ENCODE peak calls at places on chromosomes 6 and 20, in four cellular contexts. One of them, this sample, is unnamed.

GRCh38 chr20:60649541-60649940 is 602.5 kb upstream of the CDH4 start:
- DNase-seq in cardiac muscle cell: no peak
- DNase-seq in Peyer's patch: no peak
- DNase-seq in heart left ventricle: no peak
- DNase-seq in this sample: no peak

GRCh38 chr6:57173056-57173885 is 1.1 kb downstream of the BAG2 start:
- DNase-seq in cardiac muscle cell: peak; percentile 54
- DNase-seq in heart left ventricle: no peak
- DNase-seq in Peyer's patch: no peak
- DNase-seq in this sample: peak; percentile 30

GRCh38 chr6:142944126-142945066 is 580 bp downstream of the HIVEP2 start:
- DNase-seq in heart left ventricle: peak; percentile 90
- DNase-seq in cardiac muscle cell: peak; percentile 96
- DNase-seq in Peyer's patch: peak; percentile 81
- DNase-seq in this sample: peak; percentile 86

GRCh38 chr20:645318-646106 is 7.5 kb downstream of the SRXN1 start:
- DNase-seq in Peyer's patch: peak; percentile 85
- DNase-seq in heart left ventricle: peak; percentile 89
- DNase-seq in cardiac muscle cell: peak; percentile 75
- DNase-seq in this sample: peak; percentile 82

GRCh38 chr6:38161331-38161730 is 341.8 kb downstream of the ZFAND3 start:
- DNase-seq in Peyer's patch: peak; percentile 39
- DNase-seq in cardiac muscle cell: no peak
- DNase-seq in heart left ventricle: no peak
- DNase-seq in this sample: no peak

GRCh38 chr6:27139753-27140522 is 107.6 kb upstream of the PRSS16 start:
- DNase-seq in cardiac muscle cell: peak; percentile 30
- DNase-seq in heart left ventricle: no peak
- DNase-seq in Peyer's patch: no peak
- DNase-seq in this sample: peak; percentile 41

GRCh38 chr6:134674562-134674961 is 275.3 kb downstream of the ALDH8A1 start:
- DNase-seq in cardiac muscle cell: no peak
- DNase-seq in Peyer's patch: no peak
- DNase-seq in heart left ventricle: no peak
- DNase-seq in this sample: no peak

GRCh38 chr6:152459245-152459644 is 177.9 kb downstream of the SYNE1 start:
- DNase-seq in Peyer's patch: no peak
- DNase-seq in cardiac muscle cell: no peak
- DNase-seq in heart left ventricle: no peak
- DNase-seq in this sample: no peak

GRCh38 chr6:148509789-148510581 is 167.3 kb downstream of the SASH1 start:
- DNase-seq in Peyer's patch: no peak
- DNase-seq in heart left ventricle: no peak
- DNase-seq in cardiac muscle cell: peak; percentile 96
- DNase-seq in this sample: no peak

GRCh38 chr6:137044366-137045220 is at the start of gene IL20RA:
- DNase-seq in heart left ventricle: peak; percentile 64
- DNase-seq in cardiac muscle cell: peak; percentile 15
- DNase-seq in Peyer's patch: peak; percentile 71
- DNase-seq in this sample: peak; percentile 30

GRCh38 chr20:33925867-33926266 is 67.8 kb upstream of the RALY start:
- DNase-seq in cardiac muscle cell: no peak
- DNase-seq in heart left ventricle: no peak
- DNase-seq in Peyer's patch: no peak
- DNase-seq in this sample: no peak

GRCh38 chr6:113343940-113344339 is 513.2 kb upstream of the MARCKS start:
- DNase-seq in cardiac muscle cell: no peak
- DNase-seq in Peyer's patch: no peak
- DNase-seq in heart left ventricle: no peak
- DNase-seq in this sample: no peak

GRCh38 chr20:42981258-42981657 is 208.4 kb downstream of the PTPRT start:
- DNase-seq in heart left ventricle: no peak
- DNase-seq in Peyer's patch: no peak
- DNase-seq in cardiac muscle cell: no peak
- DNase-seq in this sample: no peak

GRCh38 chr6:11208267-11208666 is 24.2 kb downstream of the NEDD9 start:
- DNase-seq in Peyer's patch: no peak
- DNase-seq in cardiac muscle cell: no peak
- DNase-seq in heart left ventricle: no peak
- DNase-seq in this sample: no peak

GRCh38 chr6:30979076-30979475 is 4.4 kb upstream of the MUC21 start:
- DNase-seq in Peyer's patch: no peak
- DNase-seq in heart left ventricle: no peak
- DNase-seq in cardiac muscle cell: no peak
- DNase-seq in this sample: no peak

GRCh38 chr6:81934936-81935335 is 182.5 kb upstream of the TENT5A start:
- DNase-seq in cardiac muscle cell: no peak
- DNase-seq in Peyer's patch: no peak
- DNase-seq in heart left ventricle: no peak
- DNase-seq in this sample: no peak

GRCh38 chr20:444862-445426 is 17.4 kb downstream of the TBC1D20 start:
- DNase-seq in cardiac muscle cell: no peak
- DNase-seq in Peyer's patch: no peak
- DNase-seq in heart left ventricle: no peak
- DNase-seq in this sample: no peak

GRCh38 chr6:156009656-156010055 is 554.0 kb upstream of the NOX3 start:
- DNase-seq in heart left ventricle: no peak
- DNase-seq in cardiac muscle cell: no peak
- DNase-seq in Peyer's patch: no peak
- DNase-seq in this sample: no peak

GRCh38 chr20:53602661-53603060 is 9.0 kb upstream of the ZNF217 start:
- DNase-seq in Peyer's patch: no peak
- DNase-seq in heart left ventricle: no peak
- DNase-seq in cardiac muscle cell: no peak
- DNase-seq in this sample: no peak

GRCh38 chr6:140460267-140460666 is 1085.8 kb upstream of the CITED2 start:
- DNase-seq in heart left ventricle: no peak
- DNase-seq in cardiac muscle cell: no peak
- DNase-seq in Peyer's patch: no peak
- DNase-seq in this sample: no peak

GRCh38 chr20:1478566-1478965 is 11.9 kb upstream of the NSFL1C start:
- DNase-seq in heart left ventricle: no peak
- DNase-seq in Peyer's patch: no peak
- DNase-seq in cardiac muscle cell: peak; percentile 23
- DNase-seq in this sample: no peak

GRCh38 chr6:146670161-146670560 is 71.4 kb downstream of the ADGB start:
- DNase-seq in cardiac muscle cell: no peak
- DNase-seq in heart left ventricle: no peak
- DNase-seq in Peyer's patch: no peak
- DNase-seq in this sample: no peak

GRCh38 chr20:22584630-22584921 is 204 bp upstream of the FOXA2 start:
- DNase-seq in Peyer's patch: peak; percentile 82
- DNase-seq in cardiac muscle cell: no peak
- DNase-seq in heart left ventricle: no peak
- DNase-seq in this sample: no peak

GRCh38 chr20:22582386-22582959 is 1.9 kb downstream of the FOXA2 start:
- DNase-seq in heart left ventricle: no peak
- DNase-seq in cardiac muscle cell: no peak
- DNase-seq in Peyer's patch: no peak
- DNase-seq in this sample: no peak

GRCh38 chr20:22583773-22584629 is at the start of gene FOXA2:
- DNase-seq in Peyer's patch: peak; percentile 76
- DNase-seq in heart left ventricle: no peak
- DNase-seq in cardiac muscle cell: no peak
- DNase-seq in this sample: no peak

GRCh38 chr20:22581437-22582385 is 2.7 kb downstream of the FOXA2 start:
- DNase-seq in cardiac muscle cell: no peak
- DNase-seq in Peyer's patch: no peak
- DNase-seq in heart left ventricle: no peak
- DNase-seq in this sample: no peak

GRCh38 chr20:22582960-22583772 is 1.2 kb downstream of the FOXA2 start:
- DNase-seq in heart left ventricle: no peak
- DNase-seq in cardiac muscle cell: no peak
- DNase-seq in Peyer's patch: peak; percentile 65
- DNase-seq in this sample: no peak
- H3K27me3 ChIP-seq in heart left ventricle: peaks cover 98% of the 10 kb centered on the region
- H3K27me3 ChIP-seq in cardiac muscle cell: peaks cover 100% of the 10 kb centered on the region
- H3K27me3 ChIP-seq in Peyer's patch: peaks cover 24% of the 10 kb centered on the region
- H3K27me3 ChIP-seq in this sample: no peaks in the 10 kb centered on the region

DNA sequence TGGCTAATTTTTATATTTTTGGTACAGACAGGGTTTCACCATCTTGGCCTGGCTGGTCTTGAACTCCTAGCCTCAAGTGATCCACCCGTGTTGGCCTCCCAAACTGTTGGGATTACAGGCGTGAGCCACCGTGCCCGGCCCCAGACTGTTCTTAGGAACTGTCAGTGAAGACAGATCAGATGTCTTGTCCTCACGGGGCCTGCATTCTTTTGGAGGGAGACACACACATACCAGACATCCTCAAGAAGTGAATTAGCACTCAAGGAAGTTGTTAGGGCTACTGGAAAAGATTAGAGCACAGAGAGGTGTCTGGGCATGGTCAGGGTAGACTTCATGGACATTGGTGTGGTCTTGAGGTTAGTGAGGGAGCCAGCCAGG is 10.3 kb upstream of the LPIN3 start:
- DNase-seq in cardiac muscle cell: no peak
- DNase-seq in Peyer's patch: no peak
- DNase-seq in heart left ventricle: no peak
- DNase-seq in this sample: no peak
- H3K4me3 ChIP-seq in cardiac muscle cell: no peak overlapping the region
- H3K4me3 ChIP-seq in Peyer's patch: no peak overlapping the region
- H3K4me3 ChIP-seq in heart left ventricle: no peak overlapping the region
- H3K4me3 ChIP-seq in this sample: no peak overlapping the region

GRCh38 chr6:107614828-107615227 is 124.9 kb downstream of the SOBP start:
- DNase-seq in Peyer's patch: no peak
- DNase-seq in cardiac muscle cell: no peak
- DNase-seq in heart left ventricle: no peak
- DNase-seq in this sample: no peak

GRCh38 chr6:107611060-107611824 is 121.3 kb downstream of the SOBP start:
- DNase-seq in heart left ventricle: no peak
- DNase-seq in Peyer's patch: no peak
- DNase-seq in cardiac muscle cell: peak; percentile 17
- DNase-seq in this sample: no peak

GRCh38 chr6:107616776-107617175 is 126.9 kb downstream of the SOBP start:
- DNase-seq in Peyer's patch: no peak
- DNase-seq in cardiac muscle cell: no peak
- DNase-seq in heart left ventricle: no peak
- DNase-seq in this sample: no peak

GRCh38 chr6:107613980-107614379 is 124.1 kb downstream of the SOBP start:
- DNase-seq in heart left ventricle: no peak
- DNase-seq in Peyer's patch: no peak
- DNase-seq in cardiac muscle cell: no peak
- DNase-seq in this sample: no peak

DNA sequence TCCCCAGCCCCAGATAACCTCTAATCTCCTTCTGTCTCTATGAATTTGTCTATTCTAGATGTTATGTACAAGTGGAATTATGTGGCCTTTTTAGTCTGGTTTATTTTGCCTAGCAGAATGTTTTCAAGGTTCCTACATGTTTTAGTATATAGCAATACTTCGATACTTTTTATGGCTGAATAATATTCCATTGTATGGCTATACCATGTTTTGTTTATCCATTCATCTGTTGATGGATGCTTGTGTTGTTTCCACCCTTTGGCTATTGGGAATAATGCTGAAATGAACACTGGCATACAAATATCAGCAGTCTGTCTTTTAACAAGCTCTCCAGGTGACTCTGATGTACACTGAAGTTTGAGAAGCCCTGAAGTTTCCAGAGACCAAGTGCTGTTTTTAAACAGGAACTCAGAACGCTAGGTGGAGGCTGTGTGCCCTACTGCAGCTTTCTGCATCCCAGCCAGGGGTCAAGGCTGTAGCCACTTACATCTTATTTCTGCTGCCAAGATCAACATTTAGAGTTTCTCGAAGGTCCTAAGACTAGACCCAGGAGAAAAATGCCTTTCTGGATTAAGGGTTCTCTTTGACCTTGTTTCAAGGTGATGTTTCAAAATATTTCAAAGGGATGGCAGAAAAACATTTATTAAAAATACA is 123.0 kb downstream of the SOBP start:
- DNase-seq in Peyer's patch: no peak
- DNase-seq in cardiac muscle cell: no peak
- DNase-seq in heart left ventricle: no peak
- DNase-seq in this sample: no peak
- TF ChIP-seq CTCF in Peyer's patch: no peak
- TF ChIP-seq CTCF in cardiac muscle cell: peak; percentile 4
- TF ChIP-seq CTCF in heart left ventricle: no peak
- TF ChIP-seq CTCF in this sample: peak; percentile 7

DNA sequence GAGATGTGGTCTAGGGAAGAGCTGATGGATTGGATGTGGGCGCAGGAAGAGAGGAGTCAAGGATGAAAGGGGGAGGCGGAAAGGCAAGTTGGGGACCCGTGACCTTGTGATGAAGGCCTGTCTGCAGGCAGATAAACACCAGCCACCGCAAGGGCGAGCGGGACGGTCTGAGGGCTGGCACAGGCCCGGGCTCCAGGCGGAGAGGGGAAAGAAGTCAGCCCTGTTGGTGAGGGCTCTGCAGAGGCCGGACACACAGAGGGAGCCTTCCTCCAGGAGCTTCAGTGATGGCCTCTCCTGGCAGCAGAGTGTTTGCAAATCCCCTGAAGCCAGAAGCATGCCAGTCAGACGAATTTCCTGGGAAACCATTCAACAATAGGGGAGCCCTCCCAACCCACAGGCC is 112.2 kb downstream of the ZDHHC14 start:
- DNase-seq in cardiac muscle cell: no peak
- DNase-seq in Peyer's patch: no peak
- DNase-seq in heart left ventricle: no peak
- DNase-seq in this sample: no peak
- H3K27me3 ChIP-seq in cardiac muscle cell: no peaks in the 10 kb centered on the region
- H3K27me3 ChIP-seq in Peyer's patch: no peaks in the 10 kb centered on the region
- H3K27me3 ChIP-seq in heart left ventricle: no peaks in the 10 kb centered on the region
- H3K27me3 ChIP-seq in this sample: no peaks in the 10 kb centered on the region